ENCODE peak calls at places on chromosomes 1 and 21, in five cellular contexts. One of them, this sample, is unnamed.

GRCh38 chr1:204513117-204513716 is 3.0 kb upstream of the MDM4 start:
- DNase-seq in K562: no peak
- DNase-seq in A549: no peak
- DNase-seq in sigmoid colon: no peak
- DNase-seq in transverse colon: no peak
- DNase-seq in this sample: no peak

GRCh38 chr1:11692899-11693590 is 1.5 kb downstream of the DRAXIN start:
- DNase-seq in K562: peak; percentile 63
- DNase-seq in A549: peak; percentile 28
- DNase-seq in transverse colon: peak; percentile 19
- DNase-seq in sigmoid colon: no peak
- DNase-seq in this sample: no peak

GRCh38 chr1:107740574-107740973 is 224.4 kb downstream of the VAV3 start:
- DNase-seq in A549: no peak
- DNase-seq in K562: no peak
- DNase-seq in transverse colon: no peak
- DNase-seq in sigmoid colon: no peak
- DNase-seq in this sample: no peak

GRCh38 chr1:25683177-25683576 is 66.6 kb downstream of the MAN1C1 start:
- DNase-seq in sigmoid colon: no peak
- DNase-seq in K562: no peak
- DNase-seq in transverse colon: no peak
- DNase-seq in A549: no peak
- DNase-seq in this sample: no peak

GRCh38 chr21:44714905-44715304 is 3.5 kb upstream of the TSPEAR start:
- DNase-seq in A549: no peak
- DNase-seq in K562: no peak
- DNase-seq in sigmoid colon: no peak
- DNase-seq in transverse colon: no peak
- DNase-seq in this sample: no peak

GRCh38 chr1:75672528-75673393 is 51.7 kb upstream of the ACADM start:
- DNase-seq in K562: peak; percentile 76
- DNase-seq in sigmoid colon: no peak
- DNase-seq in transverse colon: no peak
- DNase-seq in A549: no peak
- DNase-seq in this sample: no peak

GRCh38 chr21:42666918-42667317 is 13.5 kb downstream of the PDE9A start:
- DNase-seq in sigmoid colon: no peak
- DNase-seq in A549: no peak
- DNase-seq in K562: no peak
- DNase-seq in transverse colon: no peak
- DNase-seq in this sample: no peak

GRCh38 chr1:14804626-14805025 is 206.1 kb downstream of the KAZN start:
- DNase-seq in transverse colon: no peak
- DNase-seq in K562: peak; percentile 77
- DNase-seq in sigmoid colon: no peak
- DNase-seq in A549: peak; percentile 11
- DNase-seq in this sample: no peak

GRCh38 chr1:151508721-151509292 is 2.4 kb upstream of the CGN start:
- DNase-seq in sigmoid colon: no peak
- DNase-seq in transverse colon: peak; percentile 72
- DNase-seq in K562: no peak
- DNase-seq in A549: no peak
- DNase-seq in this sample: no peak

GRCh38 chr1:110477041-110477440 is 26.1 kb downstream of the PROK1 start:
- DNase-seq in K562: no peak
- DNase-seq in A549: peak; percentile 74
- DNase-seq in sigmoid colon: no peak
- DNase-seq in transverse colon: no peak
- DNase-seq in this sample: no peak

DNA sequence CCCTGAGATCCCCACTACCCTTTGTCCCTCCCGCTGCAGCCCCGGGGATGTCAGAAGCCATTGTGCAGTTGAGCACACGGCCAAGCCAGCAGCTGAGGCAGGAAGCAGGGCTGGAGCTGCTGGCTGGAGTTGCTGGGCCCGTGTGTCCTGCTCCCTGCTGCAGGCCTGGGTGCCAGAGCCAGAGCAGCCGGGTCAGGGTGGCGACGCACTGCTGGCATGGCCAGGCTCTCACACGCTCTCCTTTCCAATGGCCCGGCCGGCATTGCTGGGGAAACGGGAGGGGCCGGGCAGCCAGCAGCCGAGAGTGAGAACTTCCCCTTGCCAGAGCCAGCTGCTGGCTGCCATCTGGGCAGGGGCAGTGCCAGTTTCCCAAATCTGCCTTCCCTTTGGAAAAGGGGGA is 82.5 kb upstream of the PROX1 start:
- DNase-seq in K562: no peak
- DNase-seq in A549: no peak
- DNase-seq in sigmoid colon: no peak
- DNase-seq in transverse colon: no peak
- DNase-seq in this sample: no peak
- H3K4me3 ChIP-seq in K562: no peak overlapping the region
- H3K4me3 ChIP-seq in A549: no peak overlapping the region
- H3K4me3 ChIP-seq in sigmoid colon: no peak overlapping the region
- H3K4me3 ChIP-seq in transverse colon: no peak overlapping the region
- H3K4me3 ChIP-seq in this sample: no peak overlapping the region

DNA sequence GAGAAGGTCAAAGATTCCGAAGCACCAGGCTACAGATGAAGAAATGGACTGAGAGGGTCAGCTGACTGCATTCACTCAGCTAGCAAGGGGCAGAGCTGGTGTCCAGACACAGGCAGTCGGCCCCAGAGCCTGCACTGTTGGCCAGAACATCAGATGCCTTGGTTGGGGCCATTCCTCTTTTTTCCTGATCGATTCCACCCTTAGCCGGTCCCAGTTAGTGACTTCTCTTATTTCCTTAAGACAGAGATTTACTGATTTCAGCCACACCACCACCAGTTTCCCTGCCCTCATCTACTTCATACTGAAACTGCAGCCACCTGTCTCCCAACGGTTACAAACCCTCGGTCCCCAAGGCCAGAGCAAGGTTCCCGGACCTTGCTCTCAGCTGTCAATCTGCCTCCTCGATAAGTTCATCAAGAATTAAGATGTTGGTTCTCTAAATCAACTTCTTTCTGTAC is 11.5 kb downstream of the CD58 start:
- DNase-seq in K562: no peak
- DNase-seq in A549: no peak
- DNase-seq in sigmoid colon: no peak
- DNase-seq in transverse colon: no peak
- DNase-seq in this sample: no peak
- TF ChIP-seq EP300 in K562: no peak
- TF ChIP-seq EP300 in A549: no peak
- TF ChIP-seq EP300 in sigmoid colon: no peak
- TF ChIP-seq EP300 in transverse colon: no peak
- TF ChIP-seq EP300 in this sample: no peak

GRCh38 chr1:245310605-245311531 is 156.1 kb downstream of the KIF26B start:
- DNase-seq in K562: no peak
- DNase-seq in sigmoid colon: no peak
- DNase-seq in transverse colon: peak; percentile 10
- DNase-seq in A549: no peak
- DNase-seq in this sample: no peak
- H3K4me3 ChIP-seq in K562: no peak overlapping the region
- H3K4me3 ChIP-seq in sigmoid colon: no peak overlapping the region
- H3K4me3 ChIP-seq in transverse colon: no peak overlapping the region
- H3K4me3 ChIP-seq in A549: no peak overlapping the region
- H3K4me3 ChIP-seq in this sample: no peak overlapping the region

DNA sequence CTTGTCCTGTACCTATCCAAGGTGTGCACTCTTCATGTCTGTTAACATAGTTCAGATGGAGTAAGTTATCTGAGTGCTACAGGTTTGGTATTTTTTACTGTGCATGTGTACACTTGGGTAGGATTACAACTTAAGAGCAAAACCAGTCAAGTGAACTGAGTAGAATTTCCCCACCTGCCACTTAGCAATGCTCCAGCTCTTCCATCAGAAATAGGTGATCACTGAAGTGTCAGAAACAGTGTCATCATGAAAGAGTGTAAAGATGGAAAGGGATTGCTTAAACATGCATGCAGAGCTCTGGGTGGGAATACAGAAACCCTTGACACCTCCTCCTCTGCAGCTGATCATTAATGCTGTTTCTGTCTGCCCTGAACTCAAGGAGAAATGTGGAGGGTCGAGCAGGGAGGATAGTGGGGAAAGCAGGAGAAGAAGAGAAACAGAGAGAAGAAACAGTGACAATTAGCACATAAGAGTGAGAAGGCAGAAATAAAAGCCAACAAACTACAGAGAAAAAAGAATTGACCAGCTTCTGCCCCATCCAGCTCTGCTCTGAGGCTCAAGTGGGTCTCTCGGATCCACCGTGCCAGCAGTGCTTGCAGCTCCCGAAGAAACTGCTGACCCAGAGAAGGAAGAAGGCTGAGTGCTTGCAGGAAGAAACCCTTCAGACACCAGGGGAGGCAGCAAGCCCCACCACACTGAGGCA is 11.5 kb upstream of the TTF2 start:
- DNase-seq in A549: no peak
- DNase-seq in K562: no peak
- DNase-seq in sigmoid colon: no peak
- DNase-seq in transverse colon: no peak
- DNase-seq in this sample: no peak
- TF ChIP-seq EP300 in A549: no peak
- TF ChIP-seq EP300 in K562: no peak
- TF ChIP-seq EP300 in sigmoid colon: no peak
- TF ChIP-seq EP300 in transverse colon: no peak
- TF ChIP-seq EP300 in this sample: no peak

GRCh38 chr1:32361674-32362473 is 411 bp downstream of the FAM229A start:
- DNase-seq in sigmoid colon: peak; percentile 75
- DNase-seq in transverse colon: peak; percentile 45
- DNase-seq in A549: no peak
- DNase-seq in K562: no peak
- DNase-seq in this sample: peak; percentile 85
- H3K4me3 ChIP-seq in sigmoid colon: peak overlapping the region; percentile 51
- H3K4me3 ChIP-seq in transverse colon: peak overlapping the region; percentile 47
- H3K4me3 ChIP-seq in A549: no peak overlapping the region
- H3K4me3 ChIP-seq in K562: no peak overlapping the region
- H3K4me3 ChIP-seq in this sample: peak overlapping the region; percentile 24